ENCODE peak calls at places on chromosomes 16 and 17, in ten cellular contexts. P, X, T, Q, F, B, J, E, D and O are unnamed samples.

GRCh38 chr16:79805621-79806020 is 205.1 kb upstream of the MAF start:
- DNase-seq in E (peak; percentile 47), X (no peak), F (peak; percentile 76), T (no peak), P (no peak), J (no peak), D (no peak), Q (no peak), B (no peak), O (no peak)

GRCh38 chr16:27286446-27286845 is 17.9 kb upstream of the NSMCE1 start:
- DNase-seq in Q (no peak), F (no peak), X (no peak), D (peak; percentile 83), T (no peak), J (peak; percentile 96), B (no peak), P (no peak), E (no peak), O (peak; percentile 41)

GRCh38 chr16:46885960-46886763 is 2.0 kb downstream of the GPT2 start:
- DNase-seq in Q (no peak), J (peak; percentile 86), E (peak; percentile 71), X (no peak), F (peak; percentile 92), B (peak; percentile 17), P (no peak), T (no peak), D (no peak), O (no peak)

GRCh38 chr16:88908307-88908706 is 41.8 kb upstream of the PABPN1L start:
- DNase-seq in B (no peak), E (no peak), T (no peak), J (no peak), X (peak; percentile 54), P (no peak), F (no peak), Q (no peak), D (no peak), O (no peak)

GRCh38 chr17:80499536-80499935 is 23.1 kb upstream of the NPTX1 start:
- DNase-seq in T (no peak), F (no peak), B (no peak), Q (no peak), X (no peak), E (no peak), P (no peak), D (no peak), J (no peak), O (no peak)

GRCh38 chr17:57256708-57257112 is 387 bp downstream of the MSI2 start:
- DNase-seq in T (peak; percentile 53), D (peak; percentile 64), E (peak; percentile 52), P (peak; percentile 41), X (no peak), Q (peak; percentile 41), B (peak; percentile 24), F (peak; percentile 50), J (peak; percentile 29), O (no peak)

GRCh38 chr17:6166492-6167179 is 96.5 kb downstream of the WSCD1 start:
- DNase-seq in D (no peak), T (no peak), B (no peak), J (no peak), X (no peak), F (no peak), P (no peak), Q (no peak), E (no peak), O (no peak)

GRCh38 chr17:63997341-63998048 is 656 bp upstream of the PRR29 start:
- DNase-seq in J (peak; percentile 36), F (peak; percentile 54), X (no peak), Q (no peak), D (peak; percentile 62), P (no peak), T (peak; percentile 39), B (no peak), E (peak; percentile 1), O (no peak)

GRCh38 chr16:80015566-80015965 is 415.0 kb upstream of the MAF start:
- DNase-seq in E (no peak), P (no peak), F (no peak), X (no peak), Q (no peak), T (no peak), J (no peak), D (no peak), B (no peak), O (no peak)

GRCh38 chr17:80465316-80465974 is 11.0 kb downstream of the NPTX1 start:
- DNase-seq in P (no peak), T (no peak), J (no peak), F (no peak), X (no peak), B (no peak), D (no peak), Q (no peak), E (no peak), O (no peak)

GRCh38 chr16:53913082-53913870 is 209.3 kb downstream of the FTO start:
- DNase-seq in Q (no peak), F (no peak), D (peak; percentile 67), J (peak; percentile 96), B (peak; percentile 73), T (no peak), P (no peak), X (no peak), E (no peak), O (no peak)

GRCh38 chr16:12340151-12340733 is 363.7 kb downstream of the SNX29 start:
- DNase-seq in T (no peak), Q (no peak), E (peak; percentile 64), F (peak; percentile 72), P (no peak), J (peak; percentile 21), B (peak; percentile 18), X (no peak), D (no peak), O (no peak)

GRCh38 chr17:80877829-80878303 is 113.8 kb upstream of the CHMP6 start:
- DNase-seq in P (no peak), D (no peak), X (no peak), B (no peak), J (no peak), T (peak; percentile 20), F (no peak), E (no peak), Q (no peak), O (no peak)

GRCh38 chr17:6638046-6638908 is 2.2 kb downstream of the KIAA0753 start:
- DNase-seq in B (no peak), X (no peak), J (no peak), F (no peak), E (no peak), T (no peak), P (no peak), D (no peak), Q (no peak), O (no peak)

GRCh38 chr17:79027925-79028491 is 4.0 kb downstream of the C1QTNF1 start:
- DNase-seq in F (no peak), P (no peak), T (no peak), Q (no peak), B (no peak), E (no peak), X (peak; percentile 44), D (peak; percentile 83), J (peak; percentile 89), O (no peak)

GRCh38 chr17:61412860-61413653 is 13.4 kb downstream of the TBX2 start:
- DNase-seq in P (no peak), J (no peak), E (peak; percentile 60), X (no peak), Q (no peak), B (no peak), T (no peak), D (peak; percentile 64), F (peak; percentile 57), O (no peak)

GRCh38 chr17:39818282-39819000 is 45.7 kb downstream of the IKZF3 start:
- DNase-seq in D (no peak), E (no peak), B (no peak), F (peak; percentile 5), P (peak; percentile 54), T (no peak), X (no peak), Q (peak; percentile 18), J (no peak), O (no peak)
- H3K4me3 ChIP-seq in D (no peak overlapping the region), E (no peak overlapping the region), B (no peak overlapping the region), F (no peak overlapping the region), P (no peak overlapping the region), T (no peak overlapping the region), X (no peak overlapping the region), Q (no peak overlapping the region), J (no peak overlapping the region), O (no peak overlapping the region)

GRCh38 chr17:59406808-59407381 is 75.4 kb downstream of the YPEL2 start:
- DNase-seq in X (no peak), P (no peak), J (peak; percentile 60), B (no peak), Q (no peak), E (no peak), T (no peak), D (no peak), F (no peak), O (no peak)
- H3K27ac ChIP-seq in X (peak overlapping the region; percentile 70), P (no peak overlapping the region), J (peak overlapping the region; percentile 79), B (no peak overlapping the region), Q (no peak overlapping the region), E (peak overlapping the region; percentile 38), T (no peak overlapping the region), D (peak overlapping the region; percentile 59), F (no peak overlapping the region), O (peak overlapping the region; percentile 37)

DNA sequence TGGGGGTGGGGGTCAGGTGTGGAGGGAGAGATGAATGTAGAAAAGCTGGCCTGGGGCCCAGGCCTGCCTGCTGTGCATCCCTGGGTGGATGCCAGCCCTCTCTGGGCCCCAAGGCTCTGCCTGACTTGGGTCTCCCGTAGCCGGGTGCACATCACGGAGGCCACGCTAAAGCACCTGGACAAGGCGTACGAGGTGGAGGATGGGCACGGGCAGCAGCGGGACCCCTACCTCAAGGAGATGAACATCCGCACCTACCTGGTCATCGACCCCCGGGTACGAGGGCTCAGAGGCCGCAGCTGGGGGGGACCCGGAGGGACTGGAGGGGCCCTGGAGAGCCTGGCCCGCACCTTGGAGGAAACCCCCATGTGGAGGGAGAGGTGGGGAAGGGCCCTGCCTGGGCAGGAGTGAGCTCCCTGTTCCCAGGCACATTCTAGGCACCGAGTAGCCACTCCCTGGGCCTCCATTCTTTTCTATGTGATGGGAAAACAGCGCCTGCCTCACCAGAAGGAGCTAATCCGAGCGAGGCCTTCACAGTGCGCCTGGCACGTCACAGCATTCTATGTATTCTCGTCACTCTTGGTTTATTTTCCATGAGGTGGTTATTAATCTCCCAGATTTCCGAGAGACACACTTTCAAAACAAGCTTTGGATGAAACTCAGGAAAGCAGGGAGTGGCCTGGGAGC is 34.7 kb downstream of the ADCY7 start:
- DNase-seq in B (no peak), E (no peak), J (peak; percentile 43), X (no peak), T (peak; percentile 41), D (peak; percentile 55), Q (no peak), P (no peak), F (no peak), O (no peak)
- H3K4me3 ChIP-seq in B (no peak overlapping the region), E (no peak overlapping the region), J (no peak overlapping the region), X (no peak overlapping the region), T (no peak overlapping the region), D (no peak overlapping the region), Q (no peak overlapping the region), P (no peak overlapping the region), F (no peak overlapping the region), O (no peak overlapping the region)

GRCh38 chr17:75020331-75021110 is 8.1 kb downstream of the MRPL58 start:
- DNase-seq in T (no peak), X (no peak), B (no peak), P (no peak), Q (no peak), F (no peak), E (no peak), J (no peak), D (no peak), O (no peak)
- H3K27ac ChIP-seq in T (no peak overlapping the region), X (no peak overlapping the region), B (no peak overlapping the region), P (no peak overlapping the region), Q (no peak overlapping the region), F (no peak overlapping the region), E (no peak overlapping the region), J (no peak overlapping the region), D (no peak overlapping the region), O (no peak overlapping the region)

GRCh38 chr16:66872927-66873684 is 7.2 kb upstream of the PDP2 start:
- DNase-seq in J (peak; percentile 99), T (peak; percentile 96), X (peak; percentile 92), D (peak; percentile 96), Q (peak; percentile 84), B (peak; percentile 76), F (peak; percentile 96), P (peak; percentile 82), E (peak; percentile 88), O (peak; percentile 72)
- H3K4me3 ChIP-seq in J (no peak overlapping the region), T (peak overlapping the region; percentile 51), X (no peak overlapping the region), D (peak overlapping the region; percentile 64), Q (peak overlapping the region; percentile 69), B (peak overlapping the region; percentile 20), F (no peak overlapping the region), P (peak overlapping the region; percentile 52), E (peak overlapping the region; percentile 40), O (peak overlapping the region; percentile 66)